ENCODE peak calls at places on chromosomes 6 and 20, in six cellular contexts. I is OCI-LY7, D is GM23248, V is SK-N-SH, K is HCT116, X is neural progenitor cell. Z is an unnamed sample.

GRCh38 chr6:3585320-3585935 is 128.6 kb upstream of the SLC22A23 start:
- DNase-seq in X (no peak), V (no peak), D (peak), K (no peak), I (no peak), Z (no peak)

GRCh38 chr6:159894991-159895390 is 4.2 kb downstream of the MAS1 start:
- DNase-seq in D (no peak), X (no peak), I (no peak), V (no peak), K (no peak), Z (no peak)

GRCh38 chr20:20752712-20753111 is 40.3 kb upstream of the RALGAPA2 start:
- DNase-seq in I (no peak), K (no peak), D (no peak), X (no peak), V (no peak), Z (no peak)

GRCh38 chr20:46715292-46715756 is 5.9 kb downstream of the SLC2A10 start:
- DNase-seq in K (no peak), V (no peak), X (peak), I (no peak), D (peak), Z (peak)

GRCh38 chr6:105066836-105067235 is 109.9 kb downstream of the LIN28B start:
- DNase-seq in K (no peak), V (no peak), X (no peak), D (no peak), I (no peak), Z (no peak)

GRCh38 chr6:105616521-105616920 is 213.6 kb upstream of the PREP start:
- DNase-seq in X (no peak), D (peak), K (no peak), V (no peak), I (no peak), Z (no peak)

GRCh38 chr20:38515631-38516030 is 43.0 kb downstream of the RALGAPB start:
- DNase-seq in K (no peak), X (no peak), D (no peak), I (no peak), V (no peak), Z (no peak)

GRCh38 chr6:16841241-16841640 is 80.0 kb upstream of the ATXN1 start:
- DNase-seq in K (no peak), V (no peak), I (no peak), X (no peak), D (peak), Z (no peak)

GRCh38 chr20:905999-906520 is 10.1 kb downstream of the ANGPT4 start:
- DNase-seq in K (no peak), D (no peak), V (no peak), I (no peak), X (no peak), Z (no peak)

GRCh38 chr6:44006123-44006871 is 121.0 kb downstream of the MRPL14 start:
- DNase-seq in V (no peak), X (no peak), D (peak), K (no peak), I (no peak), Z (no peak)

GRCh38 chr6:26159417-26160273 is 72.4 kb downstream of the HFE start:
- DNase-seq in V (no peak), D (peak), X (no peak), K (no peak), I (peak), Z (peak)

GRCh38 chr6:44856495-44856878 is 469.0 kb downstream of the CDC5L start:
- DNase-seq in V (no peak), K (no peak), D (no peak), X (no peak), I (no peak), Z (no peak)

GRCh38 chr20:60934724-60935123 is 317.3 kb upstream of the CDH4 start:
- DNase-seq in I (no peak), K (no peak), D (no peak), X (no peak), V (no peak), Z (no peak)

GRCh38 chr20:22288156-22288555 is 296.2 kb downstream of the FOXA2 start:
- DNase-seq in V (no peak), X (no peak), K (no peak), I (no peak), D (no peak), Z (no peak)

GRCh38 chr20:22293886-22294285 is 290.5 kb downstream of the FOXA2 start:
- DNase-seq in I (no peak), X (no peak), K (no peak), D (no peak), V (no peak), Z (no peak)

GRCh38 chr20:22289442-22289841 is 294.9 kb downstream of the FOXA2 start:
- DNase-seq in V (no peak), I (no peak), K (no peak), X (no peak), D (no peak), Z (no peak)

GRCh38 chr20:22285555-22285954 is 298.8 kb downstream of the FOXA2 start:
- DNase-seq in I (no peak), K (no peak), V (no peak), D (no peak), X (no peak), Z (peak)

DNA sequence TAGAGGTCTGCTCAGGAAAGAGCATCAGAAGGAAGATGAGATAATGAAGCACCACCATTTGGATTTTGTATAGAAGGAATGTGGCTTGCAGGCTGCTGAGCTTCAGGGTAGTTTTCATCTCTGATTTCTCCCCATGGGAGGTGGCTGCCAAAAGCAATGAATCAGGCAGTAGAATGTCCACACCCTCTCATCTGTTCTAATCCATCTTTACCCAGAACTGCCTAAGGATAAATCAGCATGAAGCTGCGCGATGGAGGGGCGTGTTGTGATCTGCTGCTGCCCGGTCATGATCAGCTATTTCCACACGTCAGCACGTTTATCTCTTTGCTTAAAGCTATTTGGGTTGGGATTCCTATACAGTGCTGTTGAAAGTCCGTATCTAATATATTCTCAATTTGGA is 295.4 kb downstream of the FOXA2 start:
- DNase-seq in X (no peak), I (no peak), V (no peak), K (no peak), D (no peak), Z (no peak)
- H2AFZ ChIP-seq in X (no peak), I (no peak), V (no peak), K (no peak), D (no peak), Z (no peak)

DNA sequence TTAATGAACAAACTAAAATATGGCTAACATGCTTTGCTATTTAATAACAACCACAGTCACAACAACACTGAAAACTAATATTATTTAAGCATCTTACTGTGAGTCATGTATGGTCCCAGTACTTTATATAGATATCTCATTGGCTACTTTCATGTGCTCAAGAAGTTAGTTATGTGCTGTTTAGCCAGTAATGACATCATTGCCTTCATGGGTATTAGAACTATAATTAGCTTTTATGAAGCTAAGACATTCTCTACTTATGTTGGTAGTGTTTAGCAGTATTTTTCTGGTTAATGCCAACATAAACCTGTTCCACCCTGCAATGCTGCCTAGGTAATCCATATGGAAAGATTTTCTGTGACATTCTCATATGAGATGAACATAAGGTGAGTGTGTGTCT is 56.1 kb downstream of the ADGRG6 start:
- DNase-seq in X (no peak), I (no peak), K (no peak), V (no peak), D (peak), Z (no peak)
- TF ChIP-seq EZH2phosphoT487 in X (no peak), I (no peak), K (no peak), V (no peak), D (no peak), Z (no peak)

GRCh38 chr6:5937516-5937915 is 69.2 kb downstream of the NRN1 start:
- DNase-seq in K (no peak), D (no peak), V (no peak), I (no peak), X (no peak), Z (no peak)
- H2AFZ ChIP-seq in K (no peak), D (no peak), V (no peak), I (no peak), X (peak), Z (no peak)

GRCh38 chr20:4781211-4781610 is 59.5 kb downstream of the PRND start:
- DNase-seq in K (no peak), V (no peak), D (no peak), X (no peak), I (no peak), Z (no peak)
- TF ChIP-seq EZH2phosphoT487 in K (no peak), V (no peak), D (no peak), X (no peak), I (no peak), Z (no peak)

GRCh38 chr6:170269873-170270541 is 20.9 kb downstream of the DLL1 start:
- DNase-seq in X (peak), V (no peak), D (peak), I (no peak), K (no peak), Z (no peak)
- H2AFZ ChIP-seq in X (peak), V (no peak), D (no peak), I (no peak), K (no peak), Z (no peak)

DNA sequence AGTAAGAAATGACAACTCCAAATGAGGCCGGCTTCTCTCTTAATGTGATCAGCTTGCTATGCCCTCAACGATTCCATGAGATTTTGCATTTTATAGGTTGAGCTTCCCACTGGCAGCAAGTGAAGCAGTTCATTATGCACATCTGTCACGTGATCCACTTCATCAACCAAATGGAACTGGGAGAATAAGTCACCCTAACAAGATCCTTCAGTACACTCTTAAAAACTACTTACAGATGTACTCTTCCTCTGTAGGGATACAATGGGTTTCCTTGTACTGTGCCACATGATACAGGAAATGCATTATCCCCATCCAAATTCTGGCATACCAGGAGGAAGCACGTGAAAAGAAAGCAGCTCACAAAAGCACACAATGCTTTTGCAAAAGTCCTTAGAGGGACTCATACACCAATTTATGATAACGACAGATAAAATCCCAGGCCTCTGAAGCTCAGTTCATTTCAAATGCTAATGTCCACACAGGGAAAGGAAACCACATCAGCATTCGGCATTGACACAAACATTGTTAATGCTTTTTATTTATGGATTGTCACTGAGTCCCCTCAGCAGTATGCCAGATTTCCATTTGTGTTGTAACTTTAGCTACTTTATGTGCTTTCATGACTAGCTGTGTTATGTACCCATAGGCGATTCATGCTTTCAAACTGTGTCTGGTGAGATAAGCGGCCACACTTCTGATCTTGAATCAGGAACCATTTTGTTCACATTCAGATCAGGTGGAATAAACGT is 58.1 kb upstream of the REV3L start:
- DNase-seq in I (no peak), X (no peak), V (peak), K (no peak), D (no peak), Z (no peak)
- TF ChIP-seq EZH2phosphoT487 in I (no peak), X (no peak), V (no peak), K (no peak), D (no peak), Z (no peak)

GRCh38 chr20:19745106-19745505 is 13.0 kb upstream of the RIN2 start:
- DNase-seq in K (no peak), D (no peak), X (no peak), V (no peak), I (no peak), Z (no peak)

GRCh38 chr20:19745584-19745983 is 12.5 kb upstream of the RIN2 start:
- DNase-seq in D (no peak), K (no peak), V (no peak), I (no peak), X (no peak), Z (no peak)

GRCh38 chr20:19741914-19742313 is 16.1 kb upstream of the RIN2 start:
- DNase-seq in I (no peak), V (no peak), D (peak), X (no peak), K (no peak), Z (no peak)

GRCh38 chr20:19743650-19744015 is 14.4 kb upstream of the RIN2 start:
- DNase-seq in V (no peak), X (no peak), K (no peak), D (no peak), I (no peak), Z (no peak)

DNA sequence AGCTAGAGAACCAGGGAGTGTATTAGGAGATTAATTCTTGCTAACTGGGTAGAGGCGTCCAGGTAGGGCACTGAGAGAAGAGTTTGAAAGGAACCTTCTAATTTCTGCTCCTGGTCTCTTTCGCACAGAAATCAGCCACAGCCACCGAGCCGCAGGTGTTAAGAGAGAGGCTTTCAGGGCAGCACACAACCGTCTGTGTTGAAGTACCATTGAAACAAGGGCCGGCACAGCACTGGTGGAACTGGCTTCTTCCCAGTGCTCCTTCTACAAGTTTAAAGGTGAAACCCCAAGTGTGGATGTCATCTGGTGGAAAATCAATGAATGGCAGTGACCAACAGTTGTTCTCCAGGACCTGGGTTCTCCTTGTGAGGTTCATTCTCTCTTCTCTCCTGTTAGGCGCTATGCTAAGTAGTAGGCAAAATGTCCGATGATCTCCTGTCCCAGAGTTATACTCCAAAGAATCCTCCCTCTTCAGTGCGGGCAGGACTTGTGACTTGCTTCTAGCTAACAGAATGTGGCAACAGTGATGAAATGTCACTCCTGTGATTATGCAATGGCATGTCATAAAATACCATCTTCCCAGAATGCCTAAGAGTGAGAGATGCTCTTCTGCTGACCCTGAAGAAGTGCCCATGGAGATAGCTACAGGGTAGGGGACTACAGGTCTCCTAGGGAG is 14.9 kb upstream of the RIN2 start:
- DNase-seq in D (no peak), V (no peak), X (no peak), K (no peak), I (no peak), Z (no peak)
- H2AFZ ChIP-seq in D (no peak), V (no peak), X (no peak), K (no peak), I (no peak), Z (peak)

Z was measured in GM23338.